ENCODE peak calls at places on chromosome 22, in eight cellular contexts. One of them, this sample, is unnamed.

GRCh38 chr22:46061431-46062231 is 84.7 kb upstream of the WNT7B start:
- DNase-seq in activated CD4-positive, alpha-beta T cell treated with anti-CD3 and anti-CD28 coated beads for 24 hours: no peak
- DNase-seq in kidney: peak; percentile 76
- DNase-seq in T1000: no peak
- DNase-seq in iPS DF 6.9: no peak
- DNase-seq in RCC 7860: no peak
- DNase-seq in NCI-H1436 treated with DMSO at 0.1 percent for 48 hours: no peak
- DNase-seq in NCI-H1694: no peak
- DNase-seq in this sample: no peak

GRCh38 chr22:45270095-45271020 is 14.4 kb upstream of the UPK3A start:
- DNase-seq in activated CD4-positive, alpha-beta T cell treated with anti-CD3 and anti-CD28 coated beads for 24 hours: no peak
- DNase-seq in kidney: no peak
- DNase-seq in T1000: no peak
- DNase-seq in iPS DF 6.9: no peak
- DNase-seq in RCC 7860: no peak
- DNase-seq in NCI-H1436 treated with DMSO at 0.1 percent for 48 hours: no peak
- DNase-seq in NCI-H1694: no peak
- DNase-seq in this sample: peak; percentile 32

GRCh38 chr22:41768420-41768819 is 32.1 kb upstream of the CCDC134 start:
- DNase-seq in activated CD4-positive, alpha-beta T cell treated with anti-CD3 and anti-CD28 coated beads for 24 hours: no peak
- DNase-seq in kidney: no peak
- DNase-seq in T1000: no peak
- DNase-seq in iPS DF 6.9: no peak
- DNase-seq in RCC 7860: peak; percentile 88
- DNase-seq in NCI-H1436 treated with DMSO at 0.1 percent for 48 hours: no peak
- DNase-seq in NCI-H1694: no peak
- DNase-seq in this sample: peak; percentile 76

GRCh38 chr22:18044548-18045271 is 20.3 kb upstream of the MICAL3 start:
- DNase-seq in activated CD4-positive, alpha-beta T cell treated with anti-CD3 and anti-CD28 coated beads for 24 hours: no peak
- DNase-seq in kidney: peak; percentile 93
- DNase-seq in T1000: no peak
- DNase-seq in iPS DF 6.9: no peak
- DNase-seq in RCC 7860: no peak
- DNase-seq in NCI-H1436 treated with DMSO at 0.1 percent for 48 hours: no peak
- DNase-seq in NCI-H1694: no peak
- DNase-seq in this sample: no peak

GRCh38 chr22:21762712-21763581 is 27.4 kb upstream of the YPEL1 start:
- DNase-seq in activated CD4-positive, alpha-beta T cell treated with anti-CD3 and anti-CD28 coated beads for 24 hours: peak; percentile 39
- DNase-seq in kidney: no peak
- DNase-seq in T1000: no peak
- DNase-seq in iPS DF 6.9: no peak
- DNase-seq in RCC 7860: no peak
- DNase-seq in NCI-H1436 treated with DMSO at 0.1 percent for 48 hours: no peak
- DNase-seq in NCI-H1694: no peak
- DNase-seq in this sample: no peak

GRCh38 chr22:16959345-16959930 is 48.6 kb downstream of the GAB4 start:
- DNase-seq in activated CD4-positive, alpha-beta T cell treated with anti-CD3 and anti-CD28 coated beads for 24 hours: no peak
- DNase-seq in kidney: peak; percentile 40
- DNase-seq in T1000: no peak
- DNase-seq in iPS DF 6.9: no peak
- DNase-seq in RCC 7860: no peak
- DNase-seq in NCI-H1436 treated with DMSO at 0.1 percent for 48 hours: no peak
- DNase-seq in NCI-H1694: no peak
- DNase-seq in this sample: no peak

GRCh38 chr22:44365196-44365802 is 52.5 kb upstream of the SHISAL1 start:
- DNase-seq in activated CD4-positive, alpha-beta T cell treated with anti-CD3 and anti-CD28 coated beads for 24 hours: no peak
- DNase-seq in kidney: peak; percentile 41
- DNase-seq in T1000: no peak
- DNase-seq in iPS DF 6.9: no peak
- DNase-seq in RCC 7860: no peak
- DNase-seq in NCI-H1436 treated with DMSO at 0.1 percent for 48 hours: no peak
- DNase-seq in NCI-H1694: no peak
- DNase-seq in this sample: no peak

GRCh38 chr22:48627203-48627602 is 1200.5 kb downstream of the BRD1 start:
- DNase-seq in activated CD4-positive, alpha-beta T cell treated with anti-CD3 and anti-CD28 coated beads for 24 hours: no peak
- DNase-seq in kidney: no peak
- DNase-seq in T1000: no peak
- DNase-seq in iPS DF 6.9: no peak
- DNase-seq in RCC 7860: no peak
- DNase-seq in NCI-H1436 treated with DMSO at 0.1 percent for 48 hours: no peak
- DNase-seq in NCI-H1694: peak; percentile 24
- DNase-seq in this sample: no peak

This sample was measured in KBM-7.